ENCODE peak calls at places on chromosome 7, in ten cellular contexts. C is renal cortical epithelial cell; L is GM23338; E is colonic mucosa; N is NCI-H1694; K is A549; Y is stimulated activated CD4-positive, alpha-beta T cell treated with anti-CD3 and anti-CD28 coated beads, Interleukin-15, amount 100 ng/mL, for 24 hours; R is NCI-H2029 treated with DMSO at 0.1 percent for 48 hours; Q is activated T-helper 1 cell treated with anti-CD3 and anti-CD28 coated beads, Interleukin-12 subunit alpha, Interleukin-12 subunit beta, Interleukin-2, Interleukin-4 antibody, amounts not matched to agents 30 ng/mL and 10 ng/mL and 1 ng/mL, durations not matched to agents 14 hours and 24 hours and 36 hours; J is progenitor cell of endocrine pancreas. G is an unnamed sample.

GRCh38 chr7:30028749-30029635 is 780 bp downstream of the PLEKHA8 start:
- DNase-seq in C (peak), L (peak), E (peak), N (no peak), K (peak), Y (no peak), R (no peak), Q (no peak), J (peak), G (peak)

GRCh38 chr7:37031571-37032257 is 307.4 kb upstream of the AOAH start:
- DNase-seq in C (peak), L (peak), E (peak), N (no peak), K (peak), Y (peak), R (no peak), Q (peak), J (no peak), G (peak)

GRCh38 chr7:16466087-16466472 is 542 bp upstream of the SOSTDC1 start:
- DNase-seq in C (peak), L (no peak), E (no peak), N (no peak), K (no peak), Y (no peak), R (no peak), Q (no peak), J (no peak), G (no peak)

GRCh38 chr7:94445696-94446194 is 51.0 kb downstream of the COL1A2 start:
- DNase-seq in C (peak), L (no peak), E (no peak), N (no peak), K (no peak), Y (no peak), R (no peak), Q (no peak), J (no peak), G (no peak)

GRCh38 chr7:115435178-115435577 is 513.3 kb downstream of the MDFIC start:
- DNase-seq in C (no peak), L (no peak), E (no peak), N (no peak), K (no peak), Y (no peak), R (no peak), Q (no peak), J (no peak), G (no peak)

GRCh38 chr7:134083766-134084487 is 43.2 kb upstream of the LRGUK start:
- DNase-seq in C (peak), L (no peak), E (no peak), N (no peak), K (no peak), Y (no peak), R (no peak), Q (no peak), J (no peak), G (no peak)

GRCh38 chr7:149827089-149827981 is 10.8 kb upstream of the ZNF862 start:
- DNase-seq in C (no peak), L (no peak), E (no peak), N (no peak), K (no peak), Y (no peak), R (no peak), Q (no peak), J (no peak), G (no peak)

GRCh38 chr7:151404216-151405011 is 5.4 kb downstream of the WDR86 start:
- DNase-seq in C (peak), L (no peak), E (no peak), N (no peak), K (peak), Y (no peak), R (no peak), Q (no peak), J (no peak), G (no peak)

GRCh38 chr7:151940048-151940845 is 16.0 kb upstream of the GALNTL5 start:
- DNase-seq in C (no peak), L (no peak), E (no peak), N (no peak), K (peak), Y (no peak), R (no peak), Q (no peak), J (no peak), G (no peak)

GRCh38 chr7:111394891-111395290 is 167.4 kb downstream of the IMMP2L start:
- DNase-seq in C (no peak), L (no peak), E (no peak), N (no peak), K (no peak), Y (no peak), R (no peak), Q (no peak), J (no peak), G (no peak)

GRCh38 chr7:130356121-130356759 is 11.6 kb downstream of the CPA5 start:
- DNase-seq in C (peak), L (peak), E (no peak), N (no peak), K (peak), Y (no peak), R (no peak), Q (no peak), J (peak), G (peak)

GRCh38 chr7:137576481-137576880 is 232.9 kb upstream of the PTN start:
- DNase-seq in C (no peak), L (no peak), E (no peak), N (no peak), K (no peak), Y (no peak), R (no peak), Q (no peak), J (no peak), G (no peak)

GRCh38 chr7:94350729-94351128 is 44.0 kb upstream of the COL1A2 start:
- DNase-seq in C (no peak), L (no peak), E (no peak), N (no peak), K (no peak), Y (no peak), R (no peak), Q (no peak), J (no peak), G (no peak)

G was measured in kidney glomerular epithelial cell.